ENCODE peak calls at places on chromosomes 12 and 14, in ten cellular contexts. R, E, T, X, H, K, Y, V, D and U are unnamed samples.

GRCh38 chr14:61644185-61644584 is 51.1 kb upstream of the HIF1A start:
- DNase-seq in T (no peak), X (no peak), V (no peak), H (no peak), K (no peak), R (no peak), D (no peak), Y (no peak), E (no peak), U (no peak)

GRCh38 chr12:49953146-49953545 is 2.6 kb downstream of the AQP2 start:
- DNase-seq in T (no peak), K (no peak), V (no peak), X (no peak), Y (no peak), R (no peak), D (no peak), E (peak), H (no peak), U (no peak)

GRCh38 chr12:57609091-57609780 is 2.0 kb upstream of the ARHGEF25 start:
- DNase-seq in R (no peak), H (no peak), X (no peak), Y (no peak), K (no peak), V (no peak), T (no peak), E (no peak), D (no peak), U (no peak)

GRCh38 chr14:100222219-100223093 is 16.5 kb upstream of the YY1 start:
- DNase-seq in X (no peak), H (no peak), K (no peak), V (no peak), T (no peak), Y (no peak), R (no peak), E (no peak), D (no peak), U (peak)

GRCh38 chr12:47739959-47740358 is 14.7 kb upstream of the ENDOU start:
- DNase-seq in T (no peak), K (no peak), R (no peak), Y (no peak), E (no peak), X (no peak), V (no peak), H (no peak), D (no peak), U (no peak)

GRCh38 chr14:103108749-103109207 is 14.3 kb downstream of the EXOC3L4 start:
- DNase-seq in H (no peak), R (no peak), Y (no peak), V (no peak), X (no peak), T (no peak), D (peak), E (no peak), K (no peak), U (no peak)

GRCh38 chr14:68359862-68360552 is 432.9 kb downstream of the ZFP36L1 start:
- DNase-seq in X (peak), V (no peak), K (no peak), D (no peak), R (no peak), T (peak), E (peak), H (no peak), Y (peak), U (no peak)

GRCh38 chr14:100027771-100028490 is 37.3 kb upstream of the EVL start:
- DNase-seq in Y (no peak), R (no peak), H (no peak), V (no peak), T (no peak), D (no peak), E (no peak), K (no peak), X (no peak), U (no peak)

GRCh38 chr14:99066378-99066777 is 205.6 kb downstream of the BCL11B start:
- DNase-seq in V (no peak), X (no peak), R (no peak), T (no peak), Y (peak), E (no peak), K (no peak), H (no peak), D (no peak), U (no peak)

GRCh38 chr12:57133916-57134315 is 5.6 kb downstream of the LRP1 start:
- DNase-seq in T (no peak), Y (no peak), K (no peak), E (no peak), D (no peak), V (no peak), R (no peak), X (no peak), H (no peak), U (no peak)

GRCh38 chr12:26719852-26720251 is 113.1 kb downstream of the ITPR2 start:
- DNase-seq in T (no peak), E (no peak), Y (no peak), H (no peak), D (no peak), K (no peak), R (no peak), X (no peak), V (no peak), U (no peak)

GRCh38 chr14:65472189-65472588 is 59.7 kb downstream of the FUT8 start:
- DNase-seq in R (no peak), H (no peak), D (no peak), E (no peak), K (peak), V (no peak), Y (no peak), X (no peak), T (no peak), U (no peak)

GRCh38 chr12:24212496-24212895 is 263.0 kb upstream of the SOX5 start:
- DNase-seq in R (no peak), E (no peak), T (no peak), X (no peak), K (peak), V (no peak), Y (no peak), D (no peak), H (no peak), U (no peak)

GRCh38 chr12:12004524-12004923 is 66.2 kb upstream of the BCL2L14 start:
- DNase-seq in K (peak), V (no peak), Y (no peak), E (no peak), D (no peak), T (no peak), X (no peak), R (peak), H (no peak), U (no peak)

GRCh38 chr12:50033317-50033679 is 8.0 kb upstream of the RACGAP1 start:
- DNase-seq in R (no peak), Y (no peak), T (no peak), K (no peak), X (no peak), H (no peak), V (no peak), E (peak), D (no peak), U (no peak)

GRCh38 chr12:15558915-15559528 is 230.2 kb downstream of the EPS8 start:
- DNase-seq in E (no peak), D (no peak), R (peak), T (no peak), X (peak), H (no peak), V (no peak), K (no peak), Y (no peak), U (no peak)

GRCh38 chr12:5612556-5613421 is 180.9 kb downstream of the NTF3 start:
- DNase-seq in K (no peak), X (no peak), T (no peak), R (no peak), V (no peak), E (no peak), H (no peak), Y (no peak), D (no peak), U (no peak)

GRCh38 chr12:28209782-28210181 is 19.5 kb downstream of the CCDC91 start:
- DNase-seq in H (no peak), V (no peak), R (no peak), X (no peak), Y (no peak), K (no peak), T (no peak), D (no peak), E (no peak), U (no peak)

GRCh38 chr12:2960432-2960956 is 1.3 kb downstream of the TEAD4 start:
- DNase-seq in Y (peak), T (no peak), R (no peak), H (no peak), V (no peak), X (peak), D (no peak), E (no peak), K (no peak), U (peak)

GRCh38 chr12:77615331-77615730 is 215.4 kb upstream of the NAV3 start:
- DNase-seq in R (no peak), E (no peak), H (no peak), Y (peak), X (peak), T (no peak), V (no peak), D (no peak), K (no peak), U (no peak)

GRCh38 chr14:33978892-33979612 is 28.2 kb upstream of the EGLN3 start:
- DNase-seq in X (no peak), K (no peak), T (no peak), D (no peak), V (no peak), H (no peak), E (no peak), Y (no peak), R (no peak), U (no peak)

GRCh38 chr12:75479963-75480461 is 543 bp upstream of the GLIPR1 start:
- DNase-seq in H (no peak), Y (peak), V (no peak), D (no peak), X (no peak), E (no peak), T (no peak), K (no peak), R (peak), U (no peak)

GRCh38 chr12:122946690-122947271 is 19.5 kb downstream of the ABCB9 start:
- DNase-seq in V (no peak), T (peak), R (peak), Y (peak), D (peak), X (peak), H (peak), E (peak), K (no peak), U (peak)

GRCh38 chr12:94109154-94109553 is 39.2 kb upstream of the PLXNC1 start:
- DNase-seq in D (peak), T (no peak), H (no peak), Y (no peak), E (no peak), V (no peak), X (peak), K (no peak), R (no peak), U (no peak)

GRCh38 chr12:108729612-108730336 is 1.5 kb downstream of the CORO1C start:
- DNase-seq in T (no peak), R (no peak), X (peak), D (no peak), K (peak), V (no peak), Y (peak), H (no peak), E (no peak), U (no peak)

GRCh38 chr12:1357171-1357570 is 237.2 kb downstream of the FBXL14 start:
- DNase-seq in K (no peak), E (no peak), T (no peak), D (no peak), R (no peak), V (no peak), X (peak), Y (no peak), H (no peak), U (no peak)

GRCh38 chr12:7068240-7068993 is 7.9 kb downstream of the C1S start:
- DNase-seq in H (no peak), R (no peak), D (no peak), V (no peak), Y (no peak), K (no peak), T (no peak), E (no peak), X (peak), U (no peak)

GRCh38 chr14:68253878-68254528 is 434.4 kb downstream of the RAD51B start:
- DNase-seq in T (no peak), H (no peak), Y (no peak), V (no peak), R (no peak), E (no peak), D (no peak), K (no peak), X (no peak), U (no peak)

GRCh38 chr14:61090432-61091216 is 109.6 kb downstream of the SLC38A6 start:
- DNase-seq in V (no peak), E (no peak), K (no peak), T (no peak), D (no peak), Y (no peak), R (no peak), X (no peak), H (no peak), U (no peak)

GRCh38 chr12:89863332-89863938 is 154.8 kb upstream of the ATP2B1 start:
- DNase-seq in Y (no peak), K (no peak), E (no peak), T (no peak), X (no peak), R (no peak), D (no peak), H (peak), V (no peak), U (peak)

GRCh38 chr12:18206198-18206597 is 55.1 kb upstream of the PIK3C2G start:
- DNase-seq in Y (no peak), R (no peak), X (no peak), K (no peak), V (no peak), E (no peak), D (no peak), H (no peak), T (no peak), U (no peak)

GRCh38 chr12:77097846-77098245 is 32.5 kb upstream of the E2F7 start:
- DNase-seq in Y (no peak), K (no peak), H (no peak), T (no peak), X (no peak), E (no peak), R (no peak), V (no peak), D (no peak), U (no peak)

GRCh38 chr12:106137456-106138278 is 1.1 kb downstream of the NUAK1 start:
- DNase-seq in H (no peak), D (no peak), E (no peak), X (no peak), R (no peak), K (peak), Y (no peak), V (peak), T (no peak), U (no peak)